ENCODE peak calls at places on chromosome 9, in four cellular contexts. One of them, this sample, is unnamed.

GRCh38 chr9:94700445-94700844 is 26.1 kb upstream of the AOPEP start:
- DNase-seq in kidney: no peak
- DNase-seq in nephron progenitor cell: no peak
- DNase-seq in cardiac muscle cell: no peak
- DNase-seq in this sample: no peak

GRCh38 chr9:6525326-6526040 is 112.5 kb downstream of the UHRF2 start:
- DNase-seq in nephron progenitor cell: no peak
- DNase-seq in kidney: no peak
- DNase-seq in cardiac muscle cell: no peak
- DNase-seq in this sample: no peak

GRCh38 chr9:1460143-1460769 is 410.1 kb downstream of the DMRT2 start:
- DNase-seq in cardiac muscle cell: peak
- DNase-seq in nephron progenitor cell: no peak
- DNase-seq in kidney: no peak
- DNase-seq in this sample: no peak

GRCh38 chr9:94911986-94912635 is 185.6 kb downstream of the AOPEP start:
- DNase-seq in nephron progenitor cell: no peak
- DNase-seq in kidney: no peak
- DNase-seq in cardiac muscle cell: peak
- DNase-seq in this sample: no peak

GRCh38 chr9:98172604-98173003 is 19.8 kb downstream of the CORO2A start:
- DNase-seq in nephron progenitor cell: peak
- DNase-seq in cardiac muscle cell: no peak
- DNase-seq in kidney: no peak
- DNase-seq in this sample: no peak

GRCh38 chr9:131755541-131756198 is 15.8 kb upstream of the RAPGEF1 start:
- DNase-seq in kidney: peak
- DNase-seq in cardiac muscle cell: peak
- DNase-seq in nephron progenitor cell: peak
- DNase-seq in this sample: no peak

GRCh38 chr9:133735415-133735775 is 2.8 kb downstream of the SARDH start:
- DNase-seq in cardiac muscle cell: no peak
- DNase-seq in nephron progenitor cell: no peak
- DNase-seq in kidney: peak
- DNase-seq in this sample: no peak

GRCh38 chr9:647522-647921 is 194.0 kb upstream of the DMRT1 start:
- DNase-seq in kidney: no peak
- DNase-seq in cardiac muscle cell: no peak
- DNase-seq in nephron progenitor cell: no peak
- DNase-seq in this sample: no peak

GRCh38 chr9:114811301-114811700 is 5.5 kb upstream of the TNFSF15 start:
- DNase-seq in cardiac muscle cell: peak
- DNase-seq in nephron progenitor cell: no peak
- DNase-seq in kidney: no peak
- DNase-seq in this sample: no peak

GRCh38 chr9:6305954-6306563 is 22.1 kb upstream of the TPD52L3 start:
- DNase-seq in nephron progenitor cell: no peak
- DNase-seq in kidney: no peak
- DNase-seq in cardiac muscle cell: peak
- DNase-seq in this sample: no peak

GRCh38 chr9:116323571-116323970 is 170.0 kb downstream of the PAPPA start:
- DNase-seq in nephron progenitor cell: no peak
- DNase-seq in kidney: no peak
- DNase-seq in cardiac muscle cell: no peak
- DNase-seq in this sample: no peak

GRCh38 chr9:125161284-125161918 is 18.1 kb upstream of the SCAI start:
- DNase-seq in kidney: no peak
- DNase-seq in nephron progenitor cell: no peak
- DNase-seq in cardiac muscle cell: peak
- DNase-seq in this sample: no peak

GRCh38 chr9:104091028-104091590 is 3.0 kb upstream of the SMC2 start:
- DNase-seq in cardiac muscle cell: no peak
- DNase-seq in nephron progenitor cell: no peak
- DNase-seq in kidney: no peak
- DNase-seq in this sample: no peak

GRCh38 chr9:34612788-34613390 is 992 bp upstream of the RPP25L start:
- DNase-seq in kidney: peak
- DNase-seq in cardiac muscle cell: peak
- DNase-seq in nephron progenitor cell: peak
- DNase-seq in this sample: no peak

GRCh38 chr9:87227456-87227855 is 270.2 kb upstream of the DAPK1 start:
- DNase-seq in nephron progenitor cell: no peak
- DNase-seq in kidney: no peak
- DNase-seq in cardiac muscle cell: peak
- DNase-seq in this sample: no peak

GRCh38 chr9:115411993-115412452 is 294.1 kb upstream of the TNC start:
- DNase-seq in kidney: no peak
- DNase-seq in nephron progenitor cell: no peak
- DNase-seq in cardiac muscle cell: no peak
- DNase-seq in this sample: no peak

GRCh38 chr9:30250872-30251271 is 2133.6 kb upstream of the ACO1 start:
- DNase-seq in nephron progenitor cell: no peak
- DNase-seq in cardiac muscle cell: no peak
- DNase-seq in kidney: no peak
- DNase-seq in this sample: no peak

GRCh38 chr9:80127920-80128319 is 556.2 kb downstream of the TLE4 start:
- DNase-seq in nephron progenitor cell: no peak
- DNase-seq in cardiac muscle cell: no peak
- DNase-seq in kidney: no peak
- DNase-seq in this sample: no peak

GRCh38 chr9:107219486-107219853 is 63.6 kb upstream of the RAD23B start:
- DNase-seq in kidney: no peak
- DNase-seq in nephron progenitor cell: no peak
- DNase-seq in cardiac muscle cell: no peak
- DNase-seq in this sample: no peak

GRCh38 chr9:137619240-137620090 is 660 bp downstream of the EHMT1 start:
- DNase-seq in nephron progenitor cell: peak
- DNase-seq in cardiac muscle cell: peak
- DNase-seq in kidney: peak
- DNase-seq in this sample: no peak

GRCh38 chr9:134144801-134145200 is 8.9 kb downstream of the WDR5 start:
- DNase-seq in cardiac muscle cell: no peak
- DNase-seq in nephron progenitor cell: no peak
- DNase-seq in kidney: no peak
- DNase-seq in this sample: no peak

GRCh38 chr9:136566899-136567298 is 21.1 kb upstream of the NOTCH1 start:
- DNase-seq in cardiac muscle cell: peak
- DNase-seq in kidney: peak
- DNase-seq in nephron progenitor cell: peak
- DNase-seq in this sample: no peak

GRCh38 chr9:114196924-114197570 is 41.7 kb downstream of the COL27A1 start:
- DNase-seq in nephron progenitor cell: no peak
- DNase-seq in kidney: no peak
- DNase-seq in cardiac muscle cell: no peak
- DNase-seq in this sample: no peak

GRCh38 chr9:90880066-90880465 is 78.4 kb downstream of the SYK start:
- DNase-seq in nephron progenitor cell: no peak
- DNase-seq in kidney: no peak
- DNase-seq in cardiac muscle cell: no peak
- DNase-seq in this sample: no peak

GRCh38 chr9:108417726-108418125 is 438.1 kb downstream of the ACTL7B start:
- DNase-seq in cardiac muscle cell: peak
- DNase-seq in nephron progenitor cell: no peak
- DNase-seq in kidney: no peak
- DNase-seq in this sample: no peak

GRCh38 chr9:92633879-92634278 is 36.1 kb downstream of the IPPK start:
- DNase-seq in cardiac muscle cell: no peak
- DNase-seq in kidney: no peak
- DNase-seq in nephron progenitor cell: no peak
- DNase-seq in this sample: no peak

GRCh38 chr9:73176450-73176875 is 24.8 kb downstream of the ANXA1 start:
- DNase-seq in kidney: peak
- DNase-seq in cardiac muscle cell: peak
- DNase-seq in nephron progenitor cell: no peak
- DNase-seq in this sample: no peak

GRCh38 chr9:138020795-138021182 is 143.2 kb downstream of the CACNA1B start:
- DNase-seq in kidney: no peak
- DNase-seq in nephron progenitor cell: no peak
- DNase-seq in cardiac muscle cell: no peak
- DNase-seq in this sample: peak

GRCh38 chr9:26228273-26228672 is 550.0 kb upstream of the TUSC1 start:
- DNase-seq in nephron progenitor cell: no peak
- DNase-seq in kidney: no peak
- DNase-seq in cardiac muscle cell: no peak
- DNase-seq in this sample: no peak

GRCh38 chr9:121538221-121538620 is 38.6 kb upstream of the GGTA1 start:
- DNase-seq in cardiac muscle cell: no peak
- DNase-seq in kidney: no peak
- DNase-seq in nephron progenitor cell: no peak
- DNase-seq in this sample: no peak

GRCh38 chr9:22307013-22307711 is 139.5 kb upstream of the DMRTA1 start:
- DNase-seq in cardiac muscle cell: peak
- DNase-seq in kidney: no peak
- DNase-seq in nephron progenitor cell: peak
- DNase-seq in this sample: no peak

GRCh38 chr9:93345630-93346239 is 105.8 kb upstream of the FAM120A start:
- DNase-seq in nephron progenitor cell: no peak
- DNase-seq in cardiac muscle cell: no peak
- DNase-seq in kidney: no peak
- DNase-seq in this sample: no peak

GRCh38 chr9:106420511-106420944 is 442.4 kb upstream of the ZNF462 start:
- DNase-seq in kidney: no peak
- DNase-seq in cardiac muscle cell: peak
- DNase-seq in nephron progenitor cell: no peak
- DNase-seq in this sample: no peak

GRCh38 chr9:79598562-79599345 is 27.0 kb downstream of the TLE4 start:
- DNase-seq in kidney: no peak
- DNase-seq in nephron progenitor cell: no peak
- DNase-seq in cardiac muscle cell: no peak
- DNase-seq in this sample: no peak

GRCh38 chr9:90787771-90788460 is 13.7 kb upstream of the SYK start:
- DNase-seq in nephron progenitor cell: no peak
- DNase-seq in kidney: no peak
- DNase-seq in cardiac muscle cell: no peak
- DNase-seq in this sample: no peak

GRCh38 chr9:99023831-99024230 is 80.1 kb downstream of the COL15A1 start:
- DNase-seq in cardiac muscle cell: peak
- DNase-seq in nephron progenitor cell: no peak
- DNase-seq in kidney: no peak
- DNase-seq in this sample: no peak

GRCh38 chr9:9557804-9558334 is 1054.9 kb downstream of the PTPRD start:
- DNase-seq in kidney: no peak
- DNase-seq in nephron progenitor cell: no peak
- DNase-seq in cardiac muscle cell: no peak
- DNase-seq in this sample: no peak

GRCh38 chr9:14021871-14022525 is 291.9 kb downstream of the NFIB start:
- DNase-seq in cardiac muscle cell: peak
- DNase-seq in nephron progenitor cell: no peak
- DNase-seq in kidney: no peak
- DNase-seq in this sample: no peak
- TF ChIP-seq CTCF in cardiac muscle cell: no peak
- TF ChIP-seq CTCF in nephron progenitor cell: no peak
- TF ChIP-seq CTCF in kidney: no peak
- TF ChIP-seq CTCF in this sample: no peak

GRCh38 chr9:69121155-69122085 is 52.7 kb upstream of the TJP2 start:
- DNase-seq in kidney: peak
- DNase-seq in cardiac muscle cell: peak
- DNase-seq in nephron progenitor cell: peak
- DNase-seq in this sample: no peak
- TF ChIP-seq CTCF in kidney: no peak
- TF ChIP-seq CTCF in cardiac muscle cell: peak
- TF ChIP-seq CTCF in nephron progenitor cell: no peak
- TF ChIP-seq CTCF in this sample: peak

GRCh38 chr9:18393340-18394130 is 80.4 kb upstream of the ADAMTSL1 start:
- DNase-seq in cardiac muscle cell: peak
- DNase-seq in kidney: peak
- DNase-seq in nephron progenitor cell: no peak
- DNase-seq in this sample: no peak
- TF ChIP-seq CTCF in cardiac muscle cell: no peak
- TF ChIP-seq CTCF in kidney: no peak
- TF ChIP-seq CTCF in nephron progenitor cell: no peak
- TF ChIP-seq CTCF in this sample: no peak

DNA sequence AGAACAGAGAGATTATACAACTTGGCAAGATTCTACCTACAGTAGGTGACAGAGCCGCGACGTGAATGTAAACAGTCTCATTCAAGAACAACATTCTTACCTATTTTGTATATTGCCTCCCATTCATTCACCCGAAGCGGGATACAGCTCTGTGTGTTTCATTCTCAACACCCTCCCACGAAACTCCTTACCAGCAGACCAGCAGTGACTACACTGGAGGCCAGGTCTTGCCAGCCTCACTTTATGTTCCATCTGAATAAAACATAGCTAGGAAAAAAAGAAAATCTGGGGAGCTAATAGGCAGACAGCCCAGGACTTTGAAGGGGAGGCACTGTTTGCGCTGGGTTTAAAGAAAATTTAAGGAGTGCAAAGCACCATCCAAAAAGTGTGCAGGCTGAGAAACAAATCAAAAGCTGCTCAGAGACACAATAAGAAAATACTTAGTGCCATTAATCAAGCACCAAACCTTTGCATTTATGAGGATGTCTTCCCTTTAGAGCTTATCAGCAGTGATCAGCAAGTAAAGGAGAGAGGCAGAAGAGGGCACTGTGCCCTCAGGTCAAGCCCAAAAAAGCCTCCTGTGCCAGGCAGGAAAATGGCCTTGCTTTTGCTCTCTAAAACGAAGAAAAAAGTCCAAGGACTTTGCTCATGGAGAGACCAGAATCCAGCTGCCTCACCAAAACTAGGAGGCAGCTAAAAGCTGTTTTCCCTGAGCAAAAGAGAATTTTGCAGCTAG is 295.2 kb downstream of the BNC2 start:
- DNase-seq in cardiac muscle cell: peak
- DNase-seq in kidney: no peak
- DNase-seq in nephron progenitor cell: no peak
- DNase-seq in this sample: no peak
- TF ChIP-seq CTCF in cardiac muscle cell: no peak
- TF ChIP-seq CTCF in kidney: peak
- TF ChIP-seq CTCF in nephron progenitor cell: no peak
- TF ChIP-seq CTCF in this sample: peak

GRCh38 chr9:130438368-130438981 is 6.3 kb upstream of the ASS1 start:
- DNase-seq in kidney: no peak
- DNase-seq in nephron progenitor cell: no peak
- DNase-seq in cardiac muscle cell: no peak
- DNase-seq in this sample: no peak
- TF ChIP-seq CTCF in kidney: no peak
- TF ChIP-seq CTCF in nephron progenitor cell: no peak
- TF ChIP-seq CTCF in cardiac muscle cell: no peak
- TF ChIP-seq CTCF in this sample: no peak

DNA sequence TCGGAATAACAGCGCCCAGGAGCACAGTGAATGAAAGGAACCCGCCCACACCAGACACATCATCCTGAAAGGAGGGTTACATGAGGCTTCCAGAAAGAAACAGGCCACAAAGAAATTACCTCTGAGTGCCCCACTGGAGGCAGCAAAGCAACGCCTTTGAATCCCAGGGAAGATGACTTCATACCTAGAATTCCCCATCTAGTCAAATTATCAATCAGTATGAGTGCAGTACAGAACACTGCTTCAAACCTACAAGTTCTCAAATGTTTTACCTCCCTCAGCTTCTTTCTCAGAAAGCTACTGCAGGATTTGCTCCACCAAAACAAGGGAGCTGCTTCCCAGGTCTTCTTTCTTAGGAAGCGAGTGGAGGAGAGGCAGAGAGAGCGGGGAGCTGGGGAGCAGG is 87.2 kb downstream of the SEMA4D start:
- DNase-seq in cardiac muscle cell: no peak
- DNase-seq in kidney: no peak
- DNase-seq in nephron progenitor cell: no peak
- DNase-seq in this sample: no peak
- TF ChIP-seq CTCF in cardiac muscle cell: no peak
- TF ChIP-seq CTCF in kidney: no peak
- TF ChIP-seq CTCF in nephron progenitor cell: no peak
- TF ChIP-seq CTCF in this sample: no peak

GRCh38 chr9:86187121-86187520 is 72.3 kb downstream of the C9orf153 start:
- DNase-seq in cardiac muscle cell: no peak
- DNase-seq in kidney: no peak
- DNase-seq in nephron progenitor cell: no peak
- DNase-seq in this sample: no peak
- TF ChIP-seq CTCF in cardiac muscle cell: no peak
- TF ChIP-seq CTCF in kidney: no peak
- TF ChIP-seq CTCF in nephron progenitor cell: no peak
- TF ChIP-seq CTCF in this sample: no peak

This sample was measured in chondrocyte.